ENCODE peak calls at places on chromosomes 13 and 19, in eight cellular contexts. One of them, this sample, is unnamed. For H3K27me3 and H3K9me3, the result is how much of the 10 kb centered on the place peaks cover.

GRCh38 chr13:32045963-32046785 is 14.6 kb downstream of the FRY start:
- DNase-seq in heart right ventricle: no peak
- DNase-seq in fibroblast of lung: peak
- DNase-seq in testis: no peak
- DNase-seq in right lobe of liver: no peak
- DNase-seq in Peyer's patch: no peak
- DNase-seq in CD4-positive, CD25-positive, alpha-beta regulatory T cell: no peak
- DNase-seq in cardiac muscle cell: peak
- DNase-seq in this sample: no peak

GRCh38 chr13:31909889-31910551 is 121.6 kb upstream of the FRY start:
- DNase-seq in heart right ventricle: no peak
- DNase-seq in fibroblast of lung: peak
- DNase-seq in testis: peak
- DNase-seq in right lobe of liver: no peak
- DNase-seq in Peyer's patch: peak
- DNase-seq in CD4-positive, CD25-positive, alpha-beta regulatory T cell: peak
- DNase-seq in cardiac muscle cell: peak
- DNase-seq in this sample: no peak

GRCh38 chr13:44796597-44797517 is 192.4 kb downstream of the NUFIP1 start:
- DNase-seq in heart right ventricle: no peak
- DNase-seq in fibroblast of lung: no peak
- DNase-seq in testis: no peak
- DNase-seq in right lobe of liver: no peak
- DNase-seq in Peyer's patch: no peak
- DNase-seq in CD4-positive, CD25-positive, alpha-beta regulatory T cell: no peak
- DNase-seq in cardiac muscle cell: no peak
- DNase-seq in this sample: no peak

GRCh38 chr19:45716314-45717130 is 14.2 kb downstream of the FBXO46 start:
- DNase-seq in heart right ventricle: no peak
- DNase-seq in fibroblast of lung: no peak
- DNase-seq in testis: peak
- DNase-seq in right lobe of liver: no peak
- DNase-seq in Peyer's patch: peak
- DNase-seq in CD4-positive, CD25-positive, alpha-beta regulatory T cell: no peak
- DNase-seq in cardiac muscle cell: peak
- DNase-seq in this sample: no peak

GRCh38 chr19:13959141-13959961 is 7.0 kb downstream of the DCAF15 start:
- DNase-seq in heart right ventricle: no peak
- DNase-seq in fibroblast of lung: no peak
- DNase-seq in testis: no peak
- DNase-seq in right lobe of liver: no peak
- DNase-seq in Peyer's patch: no peak
- DNase-seq in CD4-positive, CD25-positive, alpha-beta regulatory T cell: no peak
- DNase-seq in cardiac muscle cell: no peak
- DNase-seq in this sample: no peak

GRCh38 chr13:74200081-74200480 is 65.9 kb upstream of the KLF12 start:
- DNase-seq in heart right ventricle: no peak
- DNase-seq in fibroblast of lung: peak
- DNase-seq in testis: no peak
- DNase-seq in right lobe of liver: no peak
- DNase-seq in Peyer's patch: no peak
- DNase-seq in CD4-positive, CD25-positive, alpha-beta regulatory T cell: no peak
- DNase-seq in cardiac muscle cell: no peak
- DNase-seq in this sample: no peak

GRCh38 chr19:46351241-46352041 is 4.6 kb downstream of the PPP5C start:
- DNase-seq in heart right ventricle: peak
- DNase-seq in fibroblast of lung: peak
- DNase-seq in testis: no peak
- DNase-seq in right lobe of liver: no peak
- DNase-seq in Peyer's patch: peak
- DNase-seq in CD4-positive, CD25-positive, alpha-beta regulatory T cell: peak
- DNase-seq in cardiac muscle cell: peak
- DNase-seq in this sample: no peak

GRCh38 chr19:38900816-38901215 is 1.0 kb downstream of the NFKBIB start:
- DNase-seq in heart right ventricle: no peak
- DNase-seq in fibroblast of lung: no peak
- DNase-seq in testis: no peak
- DNase-seq in right lobe of liver: no peak
- DNase-seq in Peyer's patch: no peak
- DNase-seq in CD4-positive, CD25-positive, alpha-beta regulatory T cell: no peak
- DNase-seq in cardiac muscle cell: peak
- DNase-seq in this sample: no peak

GRCh38 chr13:66995366-66995663 is 234.8 kb downstream of the PCDH9 start:
- DNase-seq in heart right ventricle: no peak
- DNase-seq in fibroblast of lung: no peak
- DNase-seq in testis: no peak
- DNase-seq in right lobe of liver: no peak
- DNase-seq in Peyer's patch: no peak
- DNase-seq in CD4-positive, CD25-positive, alpha-beta regulatory T cell: no peak
- DNase-seq in cardiac muscle cell: no peak
- DNase-seq in this sample: no peak

GRCh38 chr13:30377312-30377685 is 45.0 kb upstream of the UBE2L5 start:
- DNase-seq in heart right ventricle: no peak
- DNase-seq in fibroblast of lung: no peak
- DNase-seq in testis: no peak
- DNase-seq in right lobe of liver: no peak
- DNase-seq in Peyer's patch: no peak
- DNase-seq in CD4-positive, CD25-positive, alpha-beta regulatory T cell: no peak
- DNase-seq in cardiac muscle cell: no peak
- DNase-seq in this sample: no peak
- H3K4me3 ChIP-seq in heart right ventricle: no peak
- H3K4me3 ChIP-seq in fibroblast of lung: no peak
- H3K4me3 ChIP-seq in testis: no peak
- H3K4me3 ChIP-seq in right lobe of liver: no peak
- H3K4me3 ChIP-seq in Peyer's patch: no peak
- H3K4me3 ChIP-seq in CD4-positive, CD25-positive, alpha-beta regulatory T cell: peak
- H3K4me3 ChIP-seq in cardiac muscle cell: no peak
- H3K4me3 ChIP-seq in this sample: no peak

DNA sequence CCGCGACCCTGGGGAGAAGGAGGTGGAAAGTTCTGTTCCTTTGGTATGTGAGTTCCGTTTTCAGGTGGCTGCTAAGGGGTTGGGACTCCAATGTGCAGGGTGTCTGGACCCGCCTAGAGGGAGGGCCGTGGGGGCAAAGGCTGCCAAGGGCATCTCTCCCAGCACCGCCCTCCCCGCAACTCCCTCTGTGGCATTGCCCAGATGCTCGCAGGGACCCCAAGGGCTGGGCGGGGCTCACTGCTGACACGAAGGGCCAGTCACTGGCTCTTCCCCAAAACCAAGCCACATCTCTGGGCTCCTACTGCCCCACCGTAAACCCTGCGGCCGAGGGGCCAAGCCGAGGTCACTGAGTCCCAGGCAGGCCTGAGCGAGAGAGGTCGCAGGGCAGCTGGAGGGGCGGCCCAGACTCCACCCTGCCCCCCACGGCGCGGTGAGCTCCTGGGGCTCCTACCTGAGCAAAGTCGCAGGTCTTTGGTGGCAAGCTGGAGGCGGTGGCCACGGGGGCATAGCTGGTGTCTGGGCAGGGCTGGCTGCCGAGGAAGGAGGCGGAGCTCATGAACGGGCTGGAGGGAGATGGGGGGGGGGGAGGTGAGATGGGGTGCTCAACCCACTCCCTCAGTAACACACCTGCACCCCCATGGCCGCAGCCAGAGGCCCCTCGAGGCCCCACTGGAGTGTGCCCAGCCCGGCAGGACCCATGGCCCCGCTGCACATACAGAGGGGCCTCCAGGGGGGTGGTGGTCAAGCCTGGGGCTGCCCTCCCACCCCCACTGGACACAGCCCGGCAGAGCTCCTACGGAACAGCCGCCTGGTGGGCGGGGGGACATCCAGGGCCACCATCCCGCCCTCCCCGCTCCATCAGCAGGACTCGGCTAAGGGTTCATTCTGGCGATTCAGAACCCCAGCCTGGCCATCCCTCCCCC is 26.9 kb downstream of the SBNO2 start:
- DNase-seq in heart right ventricle: no peak
- DNase-seq in fibroblast of lung: no peak
- DNase-seq in testis: no peak
- DNase-seq in right lobe of liver: peak
- DNase-seq in Peyer's patch: no peak
- DNase-seq in CD4-positive, CD25-positive, alpha-beta regulatory T cell: no peak
- DNase-seq in cardiac muscle cell: no peak
- DNase-seq in this sample: no peak
- H3K27me3 ChIP-seq in heart right ventricle: under half
- H3K27me3 ChIP-seq in fibroblast of lung: under half
- H3K27me3 ChIP-seq in testis: under half
- H3K27me3 ChIP-seq in right lobe of liver: under half
- H3K27me3 ChIP-seq in Peyer's patch: under half
- H3K27me3 ChIP-seq in CD4-positive, CD25-positive, alpha-beta regulatory T cell: under half
- H3K27me3 ChIP-seq in cardiac muscle cell: under half
- H3K27me3 ChIP-seq in this sample: under half

DNA sequence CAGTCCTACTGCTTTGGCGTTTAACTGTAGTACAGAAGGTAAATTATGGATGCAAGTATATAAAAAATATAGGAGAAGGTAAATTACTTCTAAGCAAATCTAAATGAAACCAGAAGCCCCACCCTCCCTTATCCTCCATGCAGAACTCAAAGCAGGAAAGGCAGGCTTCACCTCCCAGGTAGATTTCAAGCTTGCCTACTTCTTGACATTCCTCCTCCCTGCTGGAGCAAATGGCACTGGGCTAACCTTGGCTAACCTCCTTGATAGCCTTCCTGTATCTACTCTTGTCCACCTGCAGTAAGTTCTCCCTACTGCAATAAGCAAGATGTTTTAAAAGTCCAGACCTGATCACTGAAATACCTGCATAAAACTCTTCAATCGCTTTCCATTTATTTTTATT is 396.0 kb downstream of the IRS2 start:
- DNase-seq in heart right ventricle: no peak
- DNase-seq in fibroblast of lung: no peak
- DNase-seq in testis: no peak
- DNase-seq in right lobe of liver: no peak
- DNase-seq in Peyer's patch: no peak
- DNase-seq in CD4-positive, CD25-positive, alpha-beta regulatory T cell: no peak
- DNase-seq in cardiac muscle cell: no peak
- DNase-seq in this sample: no peak
- H3K9me3 ChIP-seq in heart right ventricle: under half
- H3K9me3 ChIP-seq in fibroblast of lung: under half
- H3K9me3 ChIP-seq in testis: under half
- H3K9me3 ChIP-seq in right lobe of liver: under half
- H3K9me3 ChIP-seq in Peyer's patch: under half
- H3K9me3 ChIP-seq in CD4-positive, CD25-positive, alpha-beta regulatory T cell: under half
- H3K9me3 ChIP-seq in cardiac muscle cell: under half
- H3K9me3 ChIP-seq in this sample: under half

GRCh38 chr19:17406039-17406886 is 833 bp upstream of the BST2 start:
- DNase-seq in heart right ventricle: no peak
- DNase-seq in fibroblast of lung: peak
- DNase-seq in testis: no peak
- DNase-seq in right lobe of liver: no peak
- DNase-seq in Peyer's patch: peak
- DNase-seq in CD4-positive, CD25-positive, alpha-beta regulatory T cell: no peak
- DNase-seq in cardiac muscle cell: peak
- DNase-seq in this sample: no peak
- H3K4me3 ChIP-seq in heart right ventricle: peak
- H3K4me3 ChIP-seq in fibroblast of lung: no peak
- H3K4me3 ChIP-seq in testis: peak
- H3K4me3 ChIP-seq in right lobe of liver: peak
- H3K4me3 ChIP-seq in Peyer's patch: peak
- H3K4me3 ChIP-seq in CD4-positive, CD25-positive, alpha-beta regulatory T cell: peak
- H3K4me3 ChIP-seq in cardiac muscle cell: no peak
- H3K4me3 ChIP-seq in this sample: peak

GRCh38 chr13:65854431-65854830 is 1375.7 kb downstream of the PCDH9 start:
- DNase-seq in heart right ventricle: no peak
- DNase-seq in fibroblast of lung: no peak
- DNase-seq in testis: no peak
- DNase-seq in right lobe of liver: no peak
- DNase-seq in Peyer's patch: no peak
- DNase-seq in CD4-positive, CD25-positive, alpha-beta regulatory T cell: no peak
- DNase-seq in cardiac muscle cell: no peak
- DNase-seq in this sample: no peak
- H3K27me3 ChIP-seq in heart right ventricle: under half
- H3K27me3 ChIP-seq in fibroblast of lung: under half
- H3K27me3 ChIP-seq in testis: under half
- H3K27me3 ChIP-seq in right lobe of liver: under half
- H3K27me3 ChIP-seq in Peyer's patch: under half
- H3K27me3 ChIP-seq in CD4-positive, CD25-positive, alpha-beta regulatory T cell: under half
- H3K27me3 ChIP-seq in cardiac muscle cell: under half
- H3K27me3 ChIP-seq in this sample: under half

GRCh38 chr19:56808717-56809392 is 31.7 kb downstream of the PEG3 start:
- DNase-seq in heart right ventricle: no peak
- DNase-seq in fibroblast of lung: no peak
- DNase-seq in testis: no peak
- DNase-seq in right lobe of liver: no peak
- DNase-seq in Peyer's patch: no peak
- DNase-seq in CD4-positive, CD25-positive, alpha-beta regulatory T cell: no peak
- DNase-seq in cardiac muscle cell: no peak
- DNase-seq in this sample: no peak
- H3K9me3 ChIP-seq in heart right ventricle: under half
- H3K9me3 ChIP-seq in fibroblast of lung: under half
- H3K9me3 ChIP-seq in testis: under half
- H3K9me3 ChIP-seq in right lobe of liver: under half
- H3K9me3 ChIP-seq in Peyer's patch: under half
- H3K9me3 ChIP-seq in CD4-positive, CD25-positive, alpha-beta regulatory T cell: under half
- H3K9me3 ChIP-seq in cardiac muscle cell: under half
- H3K9me3 ChIP-seq in this sample: under half

GRCh38 chr19:3291644-3292043 is 67.2 kb downstream of the CELF5 start:
- DNase-seq in heart right ventricle: no peak
- DNase-seq in fibroblast of lung: no peak
- DNase-seq in testis: no peak
- DNase-seq in right lobe of liver: no peak
- DNase-seq in Peyer's patch: no peak
- DNase-seq in CD4-positive, CD25-positive, alpha-beta regulatory T cell: no peak
- DNase-seq in cardiac muscle cell: no peak
- DNase-seq in this sample: no peak

GRCh38 chr19:3292958-3293529 is 68.6 kb downstream of the CELF5 start:
- DNase-seq in heart right ventricle: no peak
- DNase-seq in fibroblast of lung: no peak
- DNase-seq in testis: no peak
- DNase-seq in right lobe of liver: peak
- DNase-seq in Peyer's patch: no peak
- DNase-seq in CD4-positive, CD25-positive, alpha-beta regulatory T cell: no peak
- DNase-seq in cardiac muscle cell: no peak
- DNase-seq in this sample: no peak

GRCh38 chr19:3293560-3293959 is 69.1 kb downstream of the CELF5 start:
- DNase-seq in heart right ventricle: no peak
- DNase-seq in fibroblast of lung: no peak
- DNase-seq in testis: no peak
- DNase-seq in right lobe of liver: no peak
- DNase-seq in Peyer's patch: no peak
- DNase-seq in CD4-positive, CD25-positive, alpha-beta regulatory T cell: no peak
- DNase-seq in cardiac muscle cell: no peak
- DNase-seq in this sample: no peak

GRCh38 chr19:3287814-3288213 is 63.4 kb downstream of the CELF5 start:
- DNase-seq in heart right ventricle: no peak
- DNase-seq in fibroblast of lung: no peak
- DNase-seq in testis: no peak
- DNase-seq in right lobe of liver: no peak
- DNase-seq in Peyer's patch: no peak
- DNase-seq in CD4-positive, CD25-positive, alpha-beta regulatory T cell: no peak
- DNase-seq in cardiac muscle cell: no peak
- DNase-seq in this sample: no peak

GRCh38 chr19:3289971-3290569 is 65.6 kb downstream of the CELF5 start:
- DNase-seq in heart right ventricle: no peak
- DNase-seq in fibroblast of lung: no peak
- DNase-seq in testis: no peak
- DNase-seq in right lobe of liver: no peak
- DNase-seq in Peyer's patch: no peak
- DNase-seq in CD4-positive, CD25-positive, alpha-beta regulatory T cell: no peak
- DNase-seq in cardiac muscle cell: no peak
- DNase-seq in this sample: no peak
- H3K4me3 ChIP-seq in heart right ventricle: no peak
- H3K4me3 ChIP-seq in fibroblast of lung: no peak
- H3K4me3 ChIP-seq in testis: no peak
- H3K4me3 ChIP-seq in right lobe of liver: no peak
- H3K4me3 ChIP-seq in Peyer's patch: no peak
- H3K4me3 ChIP-seq in CD4-positive, CD25-positive, alpha-beta regulatory T cell: no peak
- H3K4me3 ChIP-seq in cardiac muscle cell: no peak
- H3K4me3 ChIP-seq in this sample: no peak

This sample was measured in esophagus squamous epithelium.